ENCODE peak calls at places on chromosomes 5 and 9, in ten cellular contexts. E, Y, P, J, A, Q, D, X, S and K are unnamed samples.

GRCh38 chr9:35237303-35237702 is 75.5 kb downstream of the UNC13B start:
- DNase-seq in E (no peak), Y (no peak), P (no peak), J (peak), A (no peak), Q (no peak), D (no peak), X (no peak), S (peak), K (no peak)

GRCh38 chr5:140469259-140469658 is 67.6 kb downstream of the ANKHD1 start:
- DNase-seq in E (no peak), Y (no peak), P (no peak), J (no peak), A (no peak), Q (no peak), D (no peak), X (no peak), S (no peak), K (no peak)

GRCh38 chr5:135916638-135917263 is 21.1 kb upstream of the IL9 start:
- DNase-seq in E (no peak), Y (no peak), P (no peak), J (no peak), A (no peak), Q (no peak), D (no peak), X (no peak), S (no peak), K (no peak)

GRCh38 chr9:122815544-122815943 is 12.8 kb downstream of the PDCL start:
- DNase-seq in E (no peak), Y (no peak), P (no peak), J (no peak), A (no peak), Q (no peak), D (no peak), X (no peak), S (peak), K (no peak)

GRCh38 chr5:154923441-154924430 is 14.3 kb downstream of the GEMIN5 start:
- DNase-seq in E (no peak), Y (no peak), P (no peak), J (no peak), A (no peak), Q (no peak), D (no peak), X (no peak), S (no peak), K (no peak)

GRCh38 chr9:112380102-112380581 is at the start of gene HSDL2:
- DNase-seq in E (peak), Y (no peak), P (no peak), J (no peak), A (no peak), Q (no peak), D (no peak), X (no peak), S (no peak), K (no peak)

GRCh38 chr9:114030364-114030763 is 47.7 kb downstream of the AMBP start:
- DNase-seq in E (no peak), Y (no peak), P (no peak), J (no peak), A (peak), Q (no peak), D (no peak), X (no peak), S (no peak), K (no peak)

GRCh38 chr9:37775216-37775919 is 9.5 kb downstream of the EXOSC3 start:
- DNase-seq in E (no peak), Y (peak), P (no peak), J (no peak), A (no peak), Q (no peak), D (no peak), X (no peak), S (no peak), K (no peak)

GRCh38 chr5:40480392-40480791 is 199.3 kb upstream of the PTGER4 start:
- DNase-seq in E (no peak), Y (no peak), P (no peak), J (no peak), A (peak), Q (no peak), D (no peak), X (no peak), S (no peak), K (no peak)

GRCh38 chr9:70479880-70480291 is 65.4 kb upstream of the KLF9 start:
- DNase-seq in E (no peak), Y (no peak), P (no peak), J (peak), A (no peak), Q (no peak), D (no peak), X (no peak), S (peak), K (no peak)

GRCh38 chr5:169301386-169301930 is 519 bp upstream of the SLIT3 start:
- DNase-seq in E (no peak), Y (no peak), P (no peak), J (no peak), A (no peak), Q (no peak), D (no peak), X (no peak), S (no peak), K (peak)

GRCh38 chr9:27385606-27386005 is 88.7 kb upstream of the EQTN start:
- DNase-seq in E (no peak), Y (no peak), P (no peak), J (peak), A (no peak), Q (no peak), D (no peak), X (no peak), S (peak), K (no peak)

GRCh38 chr9:73824671-73825070 is 672.5 kb upstream of the RORB start:
- DNase-seq in E (no peak), Y (peak), P (no peak), J (no peak), A (no peak), Q (no peak), D (no peak), X (no peak), S (no peak), K (no peak)

GRCh38 chr9:125635888-125636287 is 71.1 kb downstream of the MAPKAP1 start:
- DNase-seq in E (no peak), Y (no peak), P (no peak), J (no peak), A (no peak), Q (no peak), D (no peak), X (no peak), S (no peak), K (no peak)

GRCh38 chr9:134315716-134316443 is 10.4 kb upstream of the RXRA start:
- DNase-seq in E (no peak), Y (no peak), P (no peak), J (peak), A (no peak), Q (no peak), D (no peak), X (no peak), S (no peak), K (no peak)

GRCh38 chr5:156326718-156327259 is at the start of gene SGCD:
- DNase-seq in E (no peak), Y (peak), P (no peak), J (peak), A (no peak), Q (peak), D (no peak), X (no peak), S (peak), K (peak)

GRCh38 chr5:38866362-38867070 is 20.7 kb downstream of the OSMR start:
- DNase-seq in E (no peak), Y (peak), P (no peak), J (no peak), A (no peak), Q (no peak), D (no peak), X (no peak), S (peak), K (no peak)

GRCh38 chr5:143434261-143435206 is 31.0 kb upstream of the NR3C1 start:
- DNase-seq in E (peak), Y (no peak), P (peak), J (no peak), A (peak), Q (no peak), D (peak), X (no peak), S (no peak), K (no peak)

GRCh38 chr9:72579190-72579589 is 57.8 kb downstream of the TMC1 start:
- DNase-seq in E (no peak), Y (peak), P (no peak), J (no peak), A (no peak), Q (no peak), D (no peak), X (no peak), S (peak), K (no peak)

GRCh38 chr5:74596930-74597329 is 43.6 kb downstream of the ENC1 start:
- DNase-seq in E (no peak), Y (no peak), P (no peak), J (no peak), A (no peak), Q (no peak), D (no peak), X (no peak), S (no peak), K (no peak)

GRCh38 chr5:179668404-179668803 is 12.4 kb downstream of the CBY3 start:
- DNase-seq in E (peak), Y (peak), P (no peak), J (no peak), A (peak), Q (peak), D (no peak), X (no peak), S (peak), K (no peak)

GRCh38 chr9:123111977-123112869 is 78.8 kb downstream of the GPR21 start:
- DNase-seq in E (peak), Y (no peak), P (no peak), J (no peak), A (no peak), Q (peak), D (no peak), X (no peak), S (no peak), K (no peak)

GRCh38 chr5:68087866-68088265 is 127.7 kb upstream of the PIK3R1 start:
- DNase-seq in E (no peak), Y (no peak), P (no peak), J (peak), A (no peak), Q (peak), D (no peak), X (no peak), S (no peak), K (no peak)